ENCODE peak calls at places on chromosomes 3 and 15, in four cellular contexts. Y, W, E and S are unnamed samples.

GRCh38 chr3:99902091-99902490 is 84.4 kb downstream of the CMSS1 start:
- DNase-seq in Y (no peak), E (no peak), W (no peak), S (no peak)

GRCh38 chr15:43903864-43904290 is 77.1 kb downstream of the WDR76 start:
- DNase-seq in Y (peak), E (peak), W (peak), S (peak)

GRCh38 chr3:66490214-66490613 is 10.6 kb downstream of the LRIG1 start:
- DNase-seq in Y (no peak), W (no peak), E (no peak), S (no peak)

GRCh38 chr3:37668831-37669610 is 192.7 kb upstream of the CTDSPL start:
- DNase-seq in W (no peak), E (no peak), Y (no peak), S (no peak)

GRCh38 chr3:41522620-41523019 is 323.3 kb downstream of the CTNNB1 start:
- DNase-seq in Y (no peak), E (no peak), W (peak), S (no peak)

GRCh38 chr15:62758126-62758951 is 284.2 kb upstream of the TPM1 start:
- DNase-seq in E (no peak), Y (no peak), W (no peak), S (peak)

GRCh38 chr15:91950631-91951384 is 97.3 kb downstream of the SLCO3A1 start:
- DNase-seq in W (no peak), Y (no peak), E (no peak), S (no peak)

GRCh38 chr3:62712776-62713175 is 162.4 kb downstream of the CADPS start:
- DNase-seq in E (no peak), Y (no peak), W (no peak), S (no peak)

DNA sequence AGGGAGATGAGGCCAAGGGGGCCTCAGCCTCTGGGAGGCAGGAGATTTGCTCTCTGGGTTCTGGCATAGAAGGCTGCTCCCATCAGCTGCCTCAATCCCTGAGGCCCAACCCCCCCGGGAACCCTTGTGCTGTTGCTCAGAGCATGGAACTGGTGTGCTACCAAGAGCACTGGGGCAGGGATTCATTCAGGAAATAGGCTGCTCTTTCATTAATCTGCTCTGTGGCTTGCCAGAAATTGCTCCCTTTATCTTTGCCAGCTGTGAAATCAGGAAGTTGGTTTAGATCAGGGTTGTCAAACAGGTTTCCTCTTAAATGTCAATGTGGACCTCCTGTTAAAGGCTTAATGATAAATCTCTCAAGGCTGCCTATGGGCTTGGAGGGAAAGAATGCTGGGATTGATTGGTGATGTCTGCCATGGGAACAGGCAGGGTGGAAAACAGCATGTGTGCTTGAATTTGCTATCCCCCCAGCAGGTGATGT is 18.9 kb downstream of the FAM3D start:
- DNase-seq in W (no peak), E (no peak), Y (no peak), S (no peak)
- TF ChIP-seq MAX in W (no peak), E (no peak), Y (no peak), S (no peak)

GRCh38 chr3:173090492-173090891 is 50.5 kb downstream of the SPATA16 start:
- DNase-seq in E (no peak), Y (no peak), W (no peak), S (no peak)
- TF ChIP-seq EP300 in E (no peak), Y (no peak), W (no peak), S (no peak)

GRCh38 chr3:192216067-192216466 is 511.3 kb downstream of the FGF12 start:
- DNase-seq in Y (no peak), E (no peak), W (no peak), S (no peak)
- TF ChIP-seq MAX in Y (no peak), E (no peak), W (no peak), S (no peak)

DNA sequence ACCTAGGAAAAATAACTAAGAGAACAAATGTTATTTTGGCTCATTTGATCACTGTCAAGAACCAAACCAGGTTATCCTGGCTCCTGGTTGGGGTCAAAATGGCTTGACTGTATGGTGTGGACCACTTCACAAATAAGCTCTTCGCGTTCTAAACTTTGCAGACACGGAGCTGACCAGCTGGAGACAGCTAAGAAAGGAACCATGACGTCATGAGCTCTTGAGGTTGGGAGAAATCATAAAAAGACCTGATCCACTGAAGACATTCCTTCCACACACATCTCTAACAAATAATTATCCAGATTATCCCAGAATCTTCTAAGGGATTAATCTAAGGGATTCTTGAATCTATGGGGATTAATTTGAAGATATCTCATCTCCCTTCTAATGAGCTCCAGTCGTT is 321.5 kb upstream of the IGF1R start:
- DNase-seq in W (no peak), E (no peak), Y (no peak), S (no peak)
- TF ChIP-seq EP300 in W (no peak), E (no peak), Y (no peak), S (no peak)

DNA sequence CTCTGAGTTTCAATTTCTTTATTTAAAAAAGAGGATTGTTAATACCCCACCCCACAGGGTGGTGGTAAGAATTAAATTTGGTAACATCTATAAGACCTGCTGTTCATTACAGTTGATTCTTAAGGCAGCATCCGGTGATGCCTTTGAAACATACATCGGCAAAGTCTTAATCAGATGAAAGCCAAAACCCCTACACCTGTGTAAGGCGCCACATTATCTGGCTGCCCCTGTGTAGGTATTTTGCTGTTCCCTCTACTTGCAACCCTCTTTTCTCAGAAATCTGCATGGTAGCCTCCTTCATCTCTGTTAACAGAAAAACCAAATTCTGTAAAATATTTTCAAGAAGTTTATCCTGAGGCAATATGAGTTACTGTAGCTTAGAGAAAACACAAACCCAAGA is 90.0 kb downstream of the ST6GAL1 start:
- DNase-seq in E (peak), Y (no peak), W (no peak), S (no peak)
- TF ChIP-seq MAX in E (no peak), Y (no peak), W (no peak), S (no peak)

DNA sequence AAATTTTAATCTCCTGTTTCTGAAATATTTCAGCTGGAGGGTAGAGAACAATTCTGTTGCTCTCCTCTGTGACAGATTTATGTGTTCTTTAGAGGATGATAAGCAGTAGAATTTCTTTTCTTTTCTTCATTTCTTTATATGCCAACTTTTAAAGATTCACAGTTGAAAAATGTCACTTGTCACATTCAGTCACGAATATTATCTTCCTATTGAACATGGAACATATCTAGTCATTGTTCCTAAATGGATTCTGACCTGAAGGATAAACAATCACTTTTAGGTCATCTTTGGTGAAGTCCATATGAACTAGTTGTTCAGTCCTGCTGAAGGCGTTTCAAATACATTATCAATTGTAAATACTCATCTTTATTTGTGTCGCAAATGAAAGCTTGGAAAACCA is 585.6 kb upstream of the DPPA4 start:
- DNase-seq in Y (no peak), W (no peak), E (no peak), S (no peak)
- TF ChIP-seq EP300 in Y (no peak), W (no peak), E (no peak), S (no peak)